ENCODE peak calls at places on chromosomes 1 and 21, in five cellular contexts. One of them, this sample, is unnamed.

GRCh38 chr1:231778009-231778719 is 151.6 kb downstream of the DISC1 start:
- DNase-seq in prostate gland: peak; percentile 67
- DNase-seq in cardiac muscle cell: peak; percentile 32
- DNase-seq in upper lobe of right lung: no peak
- DNase-seq in HCT116: peak; percentile 12
- DNase-seq in this sample: peak; percentile 56

GRCh38 chr1:154404511-154404931 is 622 bp upstream of the IL6R start:
- DNase-seq in upper lobe of right lung: peak; percentile 51
- DNase-seq in HCT116: no peak
- DNase-seq in cardiac muscle cell: no peak
- DNase-seq in prostate gland: no peak
- DNase-seq in this sample: no peak

GRCh38 chr1:67059331-67059730 is 5.4 kb upstream of the SLC35D1 start:
- DNase-seq in upper lobe of right lung: no peak
- DNase-seq in HCT116: no peak
- DNase-seq in prostate gland: no peak
- DNase-seq in cardiac muscle cell: peak; percentile 22
- DNase-seq in this sample: no peak

GRCh38 chr1:178282949-178283367 is 189.1 kb downstream of the RASAL2 start:
- DNase-seq in cardiac muscle cell: peak; percentile 81
- DNase-seq in HCT116: peak; percentile 26
- DNase-seq in upper lobe of right lung: no peak
- DNase-seq in prostate gland: no peak
- DNase-seq in this sample: no peak

GRCh38 chr21:38751379-38752050 is 54.2 kb upstream of the ETS2 start:
- DNase-seq in HCT116: no peak
- DNase-seq in upper lobe of right lung: peak; percentile 76
- DNase-seq in prostate gland: no peak
- DNase-seq in cardiac muscle cell: peak; percentile 95
- DNase-seq in this sample: peak; percentile 81

GRCh38 chr21:14554948-14555347 is 8.8 kb upstream of the SAMSN1 start:
- DNase-seq in upper lobe of right lung: no peak
- DNase-seq in HCT116: no peak
- DNase-seq in prostate gland: no peak
- DNase-seq in cardiac muscle cell: no peak
- DNase-seq in this sample: no peak

GRCh38 chr1:28139033-28139712 is 37.3 kb downstream of the PTAFR start:
- DNase-seq in prostate gland: no peak
- DNase-seq in HCT116: no peak
- DNase-seq in cardiac muscle cell: peak; percentile 68
- DNase-seq in upper lobe of right lung: no peak
- DNase-seq in this sample: no peak

GRCh38 chr1:148355976-148356375 is 127.1 kb downstream of the PPIAL4G start:
- DNase-seq in cardiac muscle cell: no peak
- DNase-seq in prostate gland: no peak
- DNase-seq in upper lobe of right lung: no peak
- DNase-seq in HCT116: no peak
- DNase-seq in this sample: no peak

GRCh38 chr1:236289492-236290131 is 7.9 kb upstream of the ERO1B start:
- DNase-seq in upper lobe of right lung: no peak
- DNase-seq in prostate gland: no peak
- DNase-seq in HCT116: no peak
- DNase-seq in cardiac muscle cell: no peak
- DNase-seq in this sample: no peak

GRCh38 chr1:54017979-54018378 is at the start of gene LDLRAD1:
- DNase-seq in HCT116: peak; percentile 16
- DNase-seq in cardiac muscle cell: no peak
- DNase-seq in upper lobe of right lung: no peak
- DNase-seq in prostate gland: no peak
- DNase-seq in this sample: no peak

GRCh38 chr1:11530731-11531311 is 51.9 kb downstream of the DISP3 start:
- DNase-seq in upper lobe of right lung: peak; percentile 53
- DNase-seq in prostate gland: no peak
- DNase-seq in cardiac muscle cell: no peak
- DNase-seq in HCT116: no peak
- DNase-seq in this sample: no peak

GRCh38 chr1:11528636-11529121 is 49.7 kb downstream of the DISP3 start:
- DNase-seq in prostate gland: no peak
- DNase-seq in upper lobe of right lung: peak; percentile 45
- DNase-seq in cardiac muscle cell: no peak
- DNase-seq in HCT116: no peak
- DNase-seq in this sample: no peak

GRCh38 chr1:11531314-11531870 is 52.4 kb downstream of the DISP3 start:
- DNase-seq in upper lobe of right lung: peak; percentile 58
- DNase-seq in HCT116: no peak
- DNase-seq in prostate gland: no peak
- DNase-seq in cardiac muscle cell: no peak
- DNase-seq in this sample: no peak

GRCh38 chr1:11529330-11529729 is 50.4 kb downstream of the DISP3 start:
- DNase-seq in upper lobe of right lung: peak; percentile 59
- DNase-seq in HCT116: no peak
- DNase-seq in cardiac muscle cell: no peak
- DNase-seq in prostate gland: no peak
- DNase-seq in this sample: no peak

GRCh38 chr1:11529763-11530730 is 51.1 kb downstream of the DISP3 start:
- DNase-seq in upper lobe of right lung: peak; percentile 58
- DNase-seq in prostate gland: no peak
- DNase-seq in cardiac muscle cell: no peak
- DNase-seq in HCT116: no peak
- DNase-seq in this sample: no peak
- H3K4me3 ChIP-seq in upper lobe of right lung: no peak overlapping the region
- H3K4me3 ChIP-seq in prostate gland: no peak overlapping the region
- H3K4me3 ChIP-seq in cardiac muscle cell: no peak overlapping the region
- H3K4me3 ChIP-seq in HCT116: no peak overlapping the region
- H3K4me3 ChIP-seq in this sample: no peak overlapping the region

DNA sequence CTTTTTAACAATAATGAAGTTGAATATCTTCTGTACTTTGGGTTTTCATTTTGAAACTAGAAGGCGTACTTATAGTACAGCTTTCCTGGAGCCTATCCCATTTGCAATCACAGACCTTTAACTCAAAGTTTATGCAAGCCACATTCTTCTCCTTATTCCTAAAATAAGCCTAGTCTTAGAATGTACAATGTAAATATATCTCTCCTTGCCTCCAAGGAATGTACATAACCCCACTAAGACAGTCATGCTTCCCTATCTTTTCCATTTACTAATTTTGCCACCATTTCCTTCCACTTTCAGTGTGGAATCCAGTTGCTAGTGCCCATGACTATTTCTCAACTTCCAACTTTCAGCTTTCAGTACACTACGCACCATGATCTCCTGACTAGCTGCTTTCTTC is 327.6 kb downstream of the ST6GALNAC3 start:
- DNase-seq in prostate gland: no peak
- DNase-seq in HCT116: no peak
- DNase-seq in cardiac muscle cell: no peak
- DNase-seq in upper lobe of right lung: no peak
- DNase-seq in this sample: no peak
- H3K4me3 ChIP-seq in prostate gland: no peak overlapping the region
- H3K4me3 ChIP-seq in HCT116: no peak overlapping the region
- H3K4me3 ChIP-seq in cardiac muscle cell: no peak overlapping the region
- H3K4me3 ChIP-seq in upper lobe of right lung: no peak overlapping the region
- H3K4me3 ChIP-seq in this sample: no peak overlapping the region

DNA sequence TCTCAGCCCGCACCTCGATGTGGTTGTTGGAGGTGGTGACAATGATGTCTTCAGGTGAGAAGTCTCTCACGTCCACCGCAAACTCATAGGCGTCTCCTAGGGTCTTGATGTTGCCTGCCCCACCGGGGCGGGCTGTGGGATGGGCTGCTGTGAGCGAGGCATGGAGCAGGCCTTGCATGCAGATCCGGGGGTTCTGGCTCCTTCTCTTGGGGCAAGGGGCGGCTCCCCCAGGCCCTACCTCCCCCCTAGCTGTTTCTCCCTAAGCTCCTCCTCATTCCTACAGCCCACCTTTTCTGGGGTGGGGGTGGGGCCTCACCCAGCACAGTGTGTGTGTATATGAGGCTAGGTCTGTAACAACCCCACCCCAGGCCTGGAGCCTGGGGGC is 775 bp downstream of the HSPB7 start:
- DNase-seq in HCT116: no peak
- DNase-seq in prostate gland: no peak
- DNase-seq in cardiac muscle cell: no peak
- DNase-seq in upper lobe of right lung: no peak
- DNase-seq in this sample: no peak
- H3K4me3 ChIP-seq in HCT116: no peak overlapping the region
- H3K4me3 ChIP-seq in prostate gland: peak overlapping the region; percentile 3
- H3K4me3 ChIP-seq in cardiac muscle cell: peak overlapping the region; percentile 42
- H3K4me3 ChIP-seq in upper lobe of right lung: peak overlapping the region; percentile 33
- H3K4me3 ChIP-seq in this sample: peak overlapping the region; percentile 37

GRCh38 chr1:114034561-114035303 is 55.5 kb downstream of the OLFML3 start:
- DNase-seq in HCT116: no peak
- DNase-seq in cardiac muscle cell: no peak
- DNase-seq in prostate gland: no peak
- DNase-seq in upper lobe of right lung: no peak
- DNase-seq in this sample: no peak
- H3K4me3 ChIP-seq in HCT116: no peak overlapping the region
- H3K4me3 ChIP-seq in cardiac muscle cell: no peak overlapping the region
- H3K4me3 ChIP-seq in prostate gland: no peak overlapping the region
- H3K4me3 ChIP-seq in upper lobe of right lung: no peak overlapping the region
- H3K4me3 ChIP-seq in this sample: no peak overlapping the region

GRCh38 chr1:52631759-52632331 is 1.1 kb upstream of the SHISAL2A start:
- DNase-seq in prostate gland: no peak
- DNase-seq in upper lobe of right lung: no peak
- DNase-seq in cardiac muscle cell: peak; percentile 23
- DNase-seq in HCT116: no peak
- DNase-seq in this sample: no peak
- H3K4me3 ChIP-seq in prostate gland: no peak overlapping the region
- H3K4me3 ChIP-seq in upper lobe of right lung: no peak overlapping the region
- H3K4me3 ChIP-seq in cardiac muscle cell: no peak overlapping the region
- H3K4me3 ChIP-seq in HCT116: no peak overlapping the region
- H3K4me3 ChIP-seq in this sample: peak overlapping the region; percentile 49

GRCh38 chr1:203649551-203650011 is 22.9 kb downstream of the ATP2B4 start:
- DNase-seq in cardiac muscle cell: no peak
- DNase-seq in prostate gland: no peak
- DNase-seq in upper lobe of right lung: no peak
- DNase-seq in HCT116: no peak
- DNase-seq in this sample: no peak
- H3K4me3 ChIP-seq in cardiac muscle cell: no peak overlapping the region
- H3K4me3 ChIP-seq in prostate gland: no peak overlapping the region
- H3K4me3 ChIP-seq in upper lobe of right lung: no peak overlapping the region
- H3K4me3 ChIP-seq in HCT116: no peak overlapping the region
- H3K4me3 ChIP-seq in this sample: no peak overlapping the region

GRCh38 chr1:64608651-64609048 is 136.2 kb upstream of the RAVER2 start:
- DNase-seq in cardiac muscle cell: no peak
- DNase-seq in prostate gland: no peak
- DNase-seq in upper lobe of right lung: no peak
- DNase-seq in HCT116: no peak
- DNase-seq in this sample: no peak
- H3K4me3 ChIP-seq in cardiac muscle cell: no peak overlapping the region
- H3K4me3 ChIP-seq in prostate gland: no peak overlapping the region
- H3K4me3 ChIP-seq in upper lobe of right lung: no peak overlapping the region
- H3K4me3 ChIP-seq in HCT116: no peak overlapping the region
- H3K4me3 ChIP-seq in this sample: no peak overlapping the region

GRCh38 chr1:82000221-82000620 is 199.5 kb downstream of the ADGRL2 start:
- DNase-seq in upper lobe of right lung: no peak
- DNase-seq in HCT116: no peak
- DNase-seq in cardiac muscle cell: no peak
- DNase-seq in prostate gland: no peak
- DNase-seq in this sample: no peak
- H3K4me3 ChIP-seq in upper lobe of right lung: no peak overlapping the region
- H3K4me3 ChIP-seq in HCT116: no peak overlapping the region
- H3K4me3 ChIP-seq in cardiac muscle cell: no peak overlapping the region
- H3K4me3 ChIP-seq in prostate gland: no peak overlapping the region
- H3K4me3 ChIP-seq in this sample: no peak overlapping the region

GRCh38 chr1:46492269-46492853 is 2.7 kb downstream of the DMBX1 start:
- DNase-seq in upper lobe of right lung: no peak
- DNase-seq in prostate gland: no peak
- DNase-seq in cardiac muscle cell: no peak
- DNase-seq in HCT116: no peak
- DNase-seq in this sample: no peak

GRCh38 chr1:46489638-46490602 is at the start of gene DMBX1:
- DNase-seq in prostate gland: peak; percentile 37
- DNase-seq in HCT116: peak; percentile 38
- DNase-seq in cardiac muscle cell: no peak
- DNase-seq in upper lobe of right lung: peak; percentile 77
- DNase-seq in this sample: no peak

GRCh38 chr1:46489169-46489637 is 433 bp upstream of the DMBX1 start:
- DNase-seq in HCT116: no peak
- DNase-seq in cardiac muscle cell: no peak
- DNase-seq in upper lobe of right lung: no peak
- DNase-seq in prostate gland: no peak
- DNase-seq in this sample: no peak

GRCh38 chr1:46491500-46492268 is 2.0 kb downstream of the DMBX1 start:
- DNase-seq in HCT116: no peak
- DNase-seq in prostate gland: no peak
- DNase-seq in cardiac muscle cell: no peak
- DNase-seq in upper lobe of right lung: no peak
- DNase-seq in this sample: no peak

DNA sequence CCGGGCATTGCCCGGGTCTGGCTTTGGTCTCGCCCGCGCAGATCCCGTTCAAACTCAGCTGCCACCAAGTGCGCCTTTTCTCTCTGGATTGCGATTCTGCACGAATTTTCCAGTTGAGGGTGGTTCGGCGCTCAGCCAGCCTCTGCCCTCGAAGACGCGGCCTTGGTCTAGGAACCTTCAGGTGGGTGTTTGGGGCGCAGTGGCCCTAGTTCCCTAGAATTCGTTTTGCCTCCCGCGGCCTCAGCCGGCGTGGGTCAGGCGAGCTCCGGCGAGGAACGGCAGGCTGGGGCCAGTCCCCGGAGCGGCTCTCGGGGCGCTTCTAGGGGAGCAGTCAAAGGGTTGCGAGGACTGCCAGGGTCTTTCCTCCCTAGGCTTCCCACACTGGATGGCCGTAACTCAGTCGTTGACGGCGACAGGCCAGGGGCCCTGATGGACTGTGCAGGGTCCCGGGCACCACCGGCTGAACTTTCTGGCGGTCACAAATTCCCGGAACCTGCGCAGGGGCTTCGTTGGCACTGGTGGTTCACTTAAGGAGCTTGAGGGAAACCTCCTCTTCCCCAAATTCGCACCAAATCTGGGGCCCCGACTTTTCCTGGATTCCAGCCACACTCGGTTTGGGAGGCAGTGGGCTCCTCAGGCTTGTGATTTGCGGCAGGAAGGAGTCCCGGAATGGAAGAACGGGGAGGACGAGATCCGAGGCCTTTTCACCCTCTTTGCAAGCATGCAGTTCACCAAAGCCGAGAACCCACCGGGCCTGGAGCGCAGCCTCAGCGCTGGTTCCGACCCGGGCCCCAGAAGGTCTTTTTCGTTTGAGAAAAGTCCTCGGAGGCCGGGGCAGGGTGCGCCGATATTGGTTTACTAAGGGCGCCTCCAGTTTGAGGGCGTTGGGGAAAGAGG is 1.2 kb downstream of the DMBX1 start:
- DNase-seq in HCT116: no peak
- DNase-seq in upper lobe of right lung: no peak
- DNase-seq in cardiac muscle cell: no peak
- DNase-seq in prostate gland: no peak
- DNase-seq in this sample: no peak
- H3K4me3 ChIP-seq in HCT116: no peak overlapping the region
- H3K4me3 ChIP-seq in upper lobe of right lung: no peak overlapping the region
- H3K4me3 ChIP-seq in cardiac muscle cell: no peak overlapping the region
- H3K4me3 ChIP-seq in prostate gland: no peak overlapping the region
- H3K4me3 ChIP-seq in this sample: peak overlapping the region; percentile 45